ENCODE peak calls at places on chromosomes 2 and 18, in nine cellular contexts. C is activated T-cell treated with anti-CD3 and anti-CD28 coated beads, Interleukin-2, amount 50 U/mL, for 48 hours; F is body of pancreas; B is posterior vena cava; J is M059J; T is NB4; N is neural crest cell; P is HEK293T; A is NT2/D1. D is an unnamed sample.

GRCh38 chr2:40416486-40416885 is 35.4 kb downstream of the SLC8A1 start:
- DNase-seq in C (no peak), F (no peak), B (no peak), J (peak; percentile 32), T (no peak), N (no peak), P (no peak), A (no peak), D (no peak)

GRCh38 chr18:10266236-10266585 is 188.2 kb upstream of the APCDD1 start:
- DNase-seq in C (no peak), F (no peak), B (no peak), J (no peak), T (no peak), N (no peak), P (no peak), A (no peak), D (no peak)

GRCh38 chr2:42047488-42048317 is at the start of gene PKDCC:
- DNase-seq in C (peak; percentile 38), F (peak; percentile 86), B (peak; percentile 94), J (peak; percentile 72), T (peak; percentile 69), N (peak; percentile 72), P (peak; percentile 90), A (peak; percentile 77), D (peak; percentile 92)

GRCh38 chr2:107402330-107402729 is 424.4 kb upstream of the RGPD4 start:
- DNase-seq in C (no peak), F (no peak), B (no peak), J (peak; percentile 8), T (peak; percentile 69), N (no peak), P (no peak), A (no peak), D (no peak)

GRCh38 chr2:102735431-102736130 is 26.2 kb upstream of the TMEM182 start:
- DNase-seq in C (no peak), F (peak; percentile 68), B (no peak), J (no peak), T (peak; percentile 63), N (no peak), P (no peak), A (no peak), D (no peak)

GRCh38 chr18:72768681-72769229 is 99.0 kb downstream of the NETO1 start:
- DNase-seq in C (no peak), F (no peak), B (no peak), J (no peak), T (no peak), N (no peak), P (no peak), A (no peak), D (no peak)

GRCh38 chr2:10091182-10091932 is 11.1 kb upstream of the CYS1 start:
- DNase-seq in C (peak; percentile 55), F (no peak), B (peak; percentile 78), J (no peak), T (peak; percentile 45), N (no peak), P (no peak), A (no peak), D (no peak)

GRCh38 chr2:46669996-46670793 is 190.8 kb downstream of the TMEM247 start:
- DNase-seq in C (no peak), F (no peak), B (no peak), J (peak; percentile 63), T (no peak), N (no peak), P (no peak), A (no peak), D (no peak)

GRCh38 chr2:177264209-177264538 is 353 bp downstream of the NFE2L2 start:
- DNase-seq in C (no peak), F (peak; percentile 44), B (peak; percentile 88), J (peak; percentile 47), T (peak; percentile 73), N (peak; percentile 36), P (no peak), A (no peak), D (peak; percentile 43)

GRCh38 chr2:158719411-158719810 is 75.7 kb upstream of the DAPL1 start:
- DNase-seq in C (no peak), F (no peak), B (no peak), J (no peak), T (no peak), N (no peak), P (no peak), A (no peak), D (no peak)

GRCh38 chr2:106096446-106097369 is 97.4 kb downstream of the UXS1 start:
- DNase-seq in C (no peak), F (no peak), B (no peak), J (no peak), T (no peak), N (no peak), P (no peak), A (no peak), D (no peak)

GRCh38 chr2:120177973-120178372 is 45.2 kb downstream of the TMEM185B start:
- DNase-seq in C (no peak), F (no peak), B (no peak), J (no peak), T (no peak), N (no peak), P (no peak), A (no peak), D (no peak)

GRCh38 chr18:35155403-35156117 is 85.3 kb upstream of the ZNF397 start:
- DNase-seq in C (no peak), F (peak; percentile 75), B (no peak), J (no peak), T (peak; percentile 54), N (no peak), P (no peak), A (no peak), D (no peak)

GRCh38 chr2:177243476-177243875 is 21.1 kb downstream of the NFE2L2 start:
- DNase-seq in C (no peak), F (no peak), B (no peak), J (peak; percentile 59), T (no peak), N (no peak), P (no peak), A (no peak), D (no peak)

GRCh38 chr2:70090706-70091334 is 3.5 kb downstream of the PCBP1 start:
- DNase-seq in C (no peak), F (no peak), B (no peak), J (no peak), T (no peak), N (no peak), P (no peak), A (no peak), D (no peak)

GRCh38 chr2:38216886-38217285 is 140.9 kb upstream of the CYP1B1 start:
- DNase-seq in C (no peak), F (no peak), B (no peak), J (no peak), T (no peak), N (no peak), P (no peak), A (no peak), D (no peak)

GRCh38 chr2:26786207-26787023 is 559 bp downstream of the CENPA start:
- DNase-seq in C (no peak), F (no peak), B (peak; percentile 84), J (peak; percentile 24), T (peak; percentile 54), N (no peak), P (no peak), A (no peak), D (peak; percentile 19)

GRCh38 chr2:179340678-179341077 is 76.0 kb upstream of the SESTD1 start:
- DNase-seq in C (no peak), F (no peak), B (no peak), J (peak; percentile 31), T (peak; percentile 26), N (no peak), P (no peak), A (peak; percentile 16), D (peak; percentile 30)

GRCh38 chr18:76766429-76766828 is 55.9 kb upstream of the ZNF236 start:
- DNase-seq in C (no peak), F (no peak), B (no peak), J (no peak), T (no peak), N (no peak), P (no peak), A (no peak), D (no peak)